ENCODE peak calls at places on chromosomes 6 and 20, in six cellular contexts. One of them, this sample, is unnamed.
A peak's percentile ranks its signal among the peaks of the same experiment; 100 is the strongest.

GRCh38 chr6:144613859-144614258 is 328.7 kb downstream of the UTRN start:
- DNase-seq in endothelial cell of umbilical vein: no peak
- DNase-seq in WTC11: no peak
- DNase-seq in H1: no peak
- DNase-seq in K562: no peak
- DNase-seq in HepG2: no peak
- DNase-seq in this sample: no peak

GRCh38 chr20:48056218-48056617 is 270.9 kb upstream of the SULF2 start:
- DNase-seq in HepG2: no peak
- DNase-seq in H1: no peak
- DNase-seq in WTC11: no peak
- DNase-seq in K562: no peak
- DNase-seq in endothelial cell of umbilical vein: no peak
- DNase-seq in this sample: no peak

GRCh38 chr20:61688411-61688810 is 377.3 kb downstream of the TAF4 start:
- DNase-seq in K562: no peak
- DNase-seq in HepG2: no peak
- DNase-seq in endothelial cell of umbilical vein: no peak
- DNase-seq in H1: no peak
- DNase-seq in WTC11: no peak
- DNase-seq in this sample: no peak

GRCh38 chr6:140256213-140256612 is 881.8 kb upstream of the CITED2 start:
- DNase-seq in WTC11: no peak
- DNase-seq in K562: no peak
- DNase-seq in endothelial cell of umbilical vein: no peak
- DNase-seq in HepG2: no peak
- DNase-seq in H1: no peak
- DNase-seq in this sample: no peak

GRCh38 chr6:7087491-7087979 is 20.2 kb upstream of the RREB1 start:
- DNase-seq in HepG2: no peak
- DNase-seq in K562: no peak
- DNase-seq in WTC11: no peak
- DNase-seq in H1: no peak
- DNase-seq in endothelial cell of umbilical vein: no peak
- DNase-seq in this sample: no peak

GRCh38 chr6:167761794-167762258 is 64.9 kb upstream of the AFDN start:
- DNase-seq in H1: no peak
- DNase-seq in WTC11: no peak
- DNase-seq in K562: no peak
- DNase-seq in HepG2: peak; percentile 73
- DNase-seq in endothelial cell of umbilical vein: no peak
- DNase-seq in this sample: no peak

GRCh38 chr6:98657764-98658163 is 176.6 kb upstream of the POU3F2 start:
- DNase-seq in endothelial cell of umbilical vein: peak; percentile 3
- DNase-seq in WTC11: peak; percentile 50
- DNase-seq in HepG2: peak; percentile 18
- DNase-seq in K562: no peak
- DNase-seq in H1: no peak
- DNase-seq in this sample: peak; percentile 14

GRCh38 chr20:8663424-8663823 is 405.5 kb upstream of the PLCB4 start:
- DNase-seq in WTC11: no peak
- DNase-seq in H1: no peak
- DNase-seq in HepG2: no peak
- DNase-seq in K562: no peak
- DNase-seq in endothelial cell of umbilical vein: no peak
- DNase-seq in this sample: no peak

GRCh38 chr20:14178952-14179351 is 158.5 kb downstream of the FLRT3 start:
- DNase-seq in endothelial cell of umbilical vein: no peak
- DNase-seq in K562: no peak
- DNase-seq in HepG2: no peak
- DNase-seq in H1: no peak
- DNase-seq in WTC11: no peak
- DNase-seq in this sample: no peak

GRCh38 chr20:36237477-36237876 is 1.2 kb downstream of the AAR2 start:
- DNase-seq in WTC11: no peak
- DNase-seq in HepG2: no peak
- DNase-seq in H1: no peak
- DNase-seq in endothelial cell of umbilical vein: no peak
- DNase-seq in K562: no peak
- DNase-seq in this sample: no peak

GRCh38 chr6:17167327-17167979 is 65.6 kb downstream of the STMND1 start:
- DNase-seq in endothelial cell of umbilical vein: peak; percentile 46
- DNase-seq in HepG2: peak; percentile 67
- DNase-seq in H1: peak; percentile 58
- DNase-seq in K562: peak; percentile 13
- DNase-seq in WTC11: peak; percentile 66
- DNase-seq in this sample: peak; percentile 81

GRCh38 chr6:138814179-138814834 is 18.4 kb downstream of the ECT2L start:
- DNase-seq in WTC11: no peak
- DNase-seq in H1: no peak
- DNase-seq in HepG2: peak; percentile 93
- DNase-seq in K562: no peak
- DNase-seq in endothelial cell of umbilical vein: peak; percentile 46
- DNase-seq in this sample: no peak

GRCh38 chr6:13725570-13725969 is 13.9 kb upstream of the RANBP9 start:
- DNase-seq in K562: no peak
- DNase-seq in WTC11: no peak
- DNase-seq in endothelial cell of umbilical vein: no peak
- DNase-seq in HepG2: no peak
- DNase-seq in H1: no peak
- DNase-seq in this sample: no peak

GRCh38 chr6:149168968-149169367 is 148.5 kb upstream of the TAB2 start:
- DNase-seq in K562: no peak
- DNase-seq in WTC11: no peak
- DNase-seq in H1: no peak
- DNase-seq in endothelial cell of umbilical vein: no peak
- DNase-seq in HepG2: no peak
- DNase-seq in this sample: no peak

GRCh38 chr20:8800089-8800488 is 268.8 kb upstream of the PLCB4 start:
- DNase-seq in K562: no peak
- DNase-seq in WTC11: no peak
- DNase-seq in HepG2: no peak
- DNase-seq in endothelial cell of umbilical vein: no peak
- DNase-seq in H1: no peak
- DNase-seq in this sample: no peak

GRCh38 chr6:55448446-55448845 is 121.2 kb downstream of the GFRAL start:
- DNase-seq in endothelial cell of umbilical vein: no peak
- DNase-seq in H1: no peak
- DNase-seq in HepG2: no peak
- DNase-seq in WTC11: no peak
- DNase-seq in K562: no peak
- DNase-seq in this sample: no peak

GRCh38 chr6:11460001-11460668 is 77.4 kb upstream of the TMEM170B start:
- DNase-seq in endothelial cell of umbilical vein: peak; percentile 21
- DNase-seq in K562: no peak
- DNase-seq in H1: no peak
- DNase-seq in HepG2: no peak
- DNase-seq in WTC11: no peak
- DNase-seq in this sample: no peak
- TF ChIP-seq JUN in endothelial cell of umbilical vein: no peak
- TF ChIP-seq JUN in K562: no peak
- TF ChIP-seq JUN in H1: no peak
- TF ChIP-seq JUN in HepG2: no peak
- TF ChIP-seq JUN in WTC11: no peak
- TF ChIP-seq JUN in this sample: no peak

GRCh38 chr6:130466052-130466743 is 100.4 kb downstream of the TMEM200A start:
- DNase-seq in endothelial cell of umbilical vein: no peak
- DNase-seq in WTC11: no peak
- DNase-seq in HepG2: no peak
- DNase-seq in H1: no peak
- DNase-seq in K562: no peak
- DNase-seq in this sample: no peak
- TF ChIP-seq JUN in endothelial cell of umbilical vein: no peak
- TF ChIP-seq JUN in WTC11: no peak
- TF ChIP-seq JUN in HepG2: no peak
- TF ChIP-seq JUN in H1: no peak
- TF ChIP-seq JUN in K562: no peak
- TF ChIP-seq JUN in this sample: no peak

GRCh38 chr6:2546941-2547716 is 203.6 kb downstream of the MYLK4 start:
- DNase-seq in K562: no peak
- DNase-seq in WTC11: no peak
- DNase-seq in HepG2: no peak
- DNase-seq in H1: no peak
- DNase-seq in endothelial cell of umbilical vein: no peak
- DNase-seq in this sample: no peak
- TF ChIP-seq JUN in K562: no peak
- TF ChIP-seq JUN in WTC11: no peak
- TF ChIP-seq JUN in HepG2: no peak
- TF ChIP-seq JUN in H1: no peak
- TF ChIP-seq JUN in endothelial cell of umbilical vein: no peak
- TF ChIP-seq JUN in this sample: no peak

GRCh38 chr20:57612436-57612835 is 7.8 kb downstream of the ZBP1 start:
- DNase-seq in H1: no peak
- DNase-seq in K562: no peak
- DNase-seq in WTC11: no peak
- DNase-seq in endothelial cell of umbilical vein: no peak
- DNase-seq in HepG2: no peak
- DNase-seq in this sample: no peak
- TF ChIP-seq JUN in H1: no peak
- TF ChIP-seq JUN in K562: no peak
- TF ChIP-seq JUN in WTC11: no peak
- TF ChIP-seq JUN in endothelial cell of umbilical vein: no peak
- TF ChIP-seq JUN in HepG2: no peak
- TF ChIP-seq JUN in this sample: no peak

DNA sequence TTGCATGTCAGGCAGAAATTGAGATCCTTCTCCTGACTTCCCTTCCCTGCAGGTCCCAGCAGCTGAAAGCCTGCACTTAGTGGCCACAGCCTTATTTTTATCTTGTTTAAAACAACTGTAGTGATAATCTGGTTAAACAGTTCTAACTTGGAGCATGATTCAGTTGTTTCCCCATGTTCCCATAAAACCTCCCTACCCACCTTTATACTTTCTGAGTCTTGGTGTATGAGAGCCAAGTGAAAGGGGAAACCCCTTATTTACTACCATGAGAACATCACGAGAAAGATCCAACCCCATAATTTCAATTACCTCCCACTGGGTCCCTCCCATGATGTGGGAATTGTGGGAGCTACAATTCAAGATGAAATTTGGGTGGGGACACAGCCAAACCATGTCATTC is 195.3 kb downstream of the SLC16A10 start:
- DNase-seq in WTC11: no peak
- DNase-seq in H1: no peak
- DNase-seq in K562: no peak
- DNase-seq in endothelial cell of umbilical vein: no peak
- DNase-seq in HepG2: no peak
- DNase-seq in this sample: no peak
- TF ChIP-seq JUN in WTC11: no peak
- TF ChIP-seq JUN in H1: no peak
- TF ChIP-seq JUN in K562: no peak
- TF ChIP-seq JUN in endothelial cell of umbilical vein: no peak
- TF ChIP-seq JUN in HepG2: no peak
- TF ChIP-seq JUN in this sample: no peak

GRCh38 chr6:36239710-36240256 is 30.1 kb upstream of the PNPLA1 start:
- DNase-seq in WTC11: no peak
- DNase-seq in endothelial cell of umbilical vein: no peak
- DNase-seq in HepG2: peak; percentile 34
- DNase-seq in H1: no peak
- DNase-seq in K562: no peak
- DNase-seq in this sample: no peak

GRCh38 chr6:36243562-36244212 is 26.2 kb upstream of the PNPLA1 start:
- DNase-seq in WTC11: no peak
- DNase-seq in K562: no peak
- DNase-seq in H1: no peak
- DNase-seq in HepG2: no peak
- DNase-seq in endothelial cell of umbilical vein: no peak
- DNase-seq in this sample: no peak

GRCh38 chr6:36244641-36245280 is 25.1 kb upstream of the PNPLA1 start:
- DNase-seq in HepG2: peak; percentile 88
- DNase-seq in WTC11: peak; percentile 41
- DNase-seq in endothelial cell of umbilical vein: peak; percentile 86
- DNase-seq in H1: peak; percentile 63
- DNase-seq in K562: peak; percentile 46
- DNase-seq in this sample: no peak

GRCh38 chr6:36242161-36242560 is 27.7 kb upstream of the PNPLA1 start:
- DNase-seq in H1: no peak
- DNase-seq in HepG2: no peak
- DNase-seq in endothelial cell of umbilical vein: no peak
- DNase-seq in WTC11: no peak
- DNase-seq in K562: no peak
- DNase-seq in this sample: no peak

GRCh38 chr6:36241728-36242127 is 28.1 kb upstream of the PNPLA1 start:
- DNase-seq in WTC11: no peak
- DNase-seq in K562: peak; percentile 48
- DNase-seq in H1: no peak
- DNase-seq in HepG2: no peak
- DNase-seq in endothelial cell of umbilical vein: no peak
- DNase-seq in this sample: no peak
- TF ChIP-seq JUN in WTC11: no peak
- TF ChIP-seq JUN in K562: no peak
- TF ChIP-seq JUN in H1: no peak
- TF ChIP-seq JUN in HepG2: no peak
- TF ChIP-seq JUN in endothelial cell of umbilical vein: no peak
- TF ChIP-seq JUN in this sample: no peak

GRCh38 chr6:40440083-40440482 is 147.1 kb downstream of the LRFN2 start:
- DNase-seq in HepG2: no peak
- DNase-seq in H1: no peak
- DNase-seq in K562: no peak
- DNase-seq in endothelial cell of umbilical vein: no peak
- DNase-seq in WTC11: no peak
- DNase-seq in this sample: no peak
- TF ChIP-seq JUN in HepG2: no peak
- TF ChIP-seq JUN in H1: no peak
- TF ChIP-seq JUN in K562: no peak
- TF ChIP-seq JUN in endothelial cell of umbilical vein: no peak
- TF ChIP-seq JUN in WTC11: no peak
- TF ChIP-seq JUN in this sample: no peak

DNA sequence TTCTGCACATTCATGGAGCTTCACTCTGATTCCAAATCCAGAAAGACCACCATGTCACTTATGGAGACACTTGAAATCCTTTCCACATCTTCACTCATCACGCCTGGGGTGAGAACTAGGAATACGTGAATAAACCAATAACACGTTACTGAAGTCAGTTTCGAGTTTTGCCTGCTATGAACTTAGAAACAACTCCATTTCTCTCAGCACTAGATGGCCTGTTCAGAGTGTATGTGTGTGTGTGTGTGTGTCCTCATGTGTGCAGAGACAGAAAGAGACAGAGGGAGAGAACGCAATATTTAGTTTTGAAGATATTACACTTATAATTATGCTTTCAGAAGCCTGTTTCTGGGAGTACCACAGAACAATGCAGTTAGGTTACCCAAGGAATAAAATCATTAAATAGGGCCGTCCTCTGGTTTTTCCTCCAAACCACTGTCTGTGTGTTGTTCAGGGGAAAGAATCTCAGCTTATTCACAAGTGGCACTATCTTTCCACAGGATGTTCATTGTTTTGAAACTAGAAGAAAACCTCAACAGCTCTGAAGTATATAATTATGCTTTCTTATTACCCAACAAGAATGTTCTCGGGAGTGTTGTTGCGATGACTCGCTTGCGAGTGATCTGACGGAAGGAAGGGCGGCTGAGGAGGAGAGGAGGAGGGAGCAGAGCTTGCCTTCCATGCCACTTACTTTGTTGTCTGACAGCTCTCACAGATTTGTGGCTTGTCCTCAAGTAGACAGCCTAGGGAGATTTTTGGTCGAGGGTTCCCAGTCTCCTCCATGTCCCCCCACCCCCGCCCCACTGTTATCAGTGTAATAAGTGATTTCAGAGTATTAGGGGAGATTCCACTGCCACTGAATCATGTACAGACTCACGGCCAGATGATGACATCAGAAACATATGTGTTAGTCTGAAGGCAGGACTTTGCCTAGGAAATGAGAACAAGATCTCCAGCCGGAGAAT is 80.9 kb upstream of the CCN6 start:
- DNase-seq in K562: no peak
- DNase-seq in WTC11: no peak
- DNase-seq in HepG2: no peak
- DNase-seq in H1: no peak
- DNase-seq in endothelial cell of umbilical vein: peak; percentile 90
- DNase-seq in this sample: peak; percentile 19
- TF ChIP-seq JUN in K562: no peak
- TF ChIP-seq JUN in WTC11: no peak
- TF ChIP-seq JUN in HepG2: no peak
- TF ChIP-seq JUN in H1: no peak
- TF ChIP-seq JUN in endothelial cell of umbilical vein: no peak
- TF ChIP-seq JUN in this sample: no peak